ENCODE peak calls at places on chromosomes 16 and 17, in six cellular contexts. D, E, W, P, N and U are unnamed samples.

GRCh38 chr16:29806096-29806579 is at the start of gene MAZ:
- DNase-seq in D (no peak), E (peak), W (peak), P (no peak), N (no peak), U (peak)

GRCh38 chr17:4364622-4365041 is 1.8 kb downstream of the UBE2G1 start:
- DNase-seq in D (peak), E (no peak), W (no peak), P (peak), N (no peak), U (no peak)

GRCh38 chr17:3693829-3694231 is 2.1 kb downstream of the P2RX5 start:
- DNase-seq in D (no peak), E (peak), W (no peak), P (no peak), N (peak), U (no peak)

GRCh38 chr17:71494456-71494855 is 626.4 kb upstream of the SOX9 start:
- DNase-seq in D (no peak), E (no peak), W (no peak), P (no peak), N (no peak), U (peak)

GRCh38 chr16:54587176-54587515 is 300.6 kb upstream of the IRX3 start:
- DNase-seq in D (no peak), E (no peak), W (no peak), P (peak), N (no peak), U (no peak)

GRCh38 chr16:66508261-66508913 is 41.5 kb downstream of the TK2 start:
- DNase-seq in D (peak), E (no peak), W (no peak), P (peak), N (no peak), U (no peak)

GRCh38 chr17:8163978-8164814 is 1.4 kb upstream of the VAMP2 start:
- DNase-seq in D (peak), E (peak), W (no peak), P (peak), N (peak), U (no peak)

GRCh38 chr17:83125515-83126274 is 46.3 kb downstream of the METRNL start:
- DNase-seq in D (peak), E (no peak), W (no peak), P (peak), N (peak), U (peak)

GRCh38 chr17:68053237-68054030 is 17.9 kb downstream of the KPNA2 start:
- DNase-seq in D (peak), E (no peak), W (peak), P (peak), N (no peak), U (peak)

GRCh38 chr17:74172700-74173099 is 30.8 kb upstream of the RPL38 start:
- DNase-seq in D (no peak), E (no peak), W (no peak), P (no peak), N (no peak), U (no peak)

GRCh38 chr16:57126412-57126811 is 34.0 kb downstream of the CPNE2 start:
- DNase-seq in D (no peak), E (no peak), W (no peak), P (peak), N (no peak), U (no peak)

DNA sequence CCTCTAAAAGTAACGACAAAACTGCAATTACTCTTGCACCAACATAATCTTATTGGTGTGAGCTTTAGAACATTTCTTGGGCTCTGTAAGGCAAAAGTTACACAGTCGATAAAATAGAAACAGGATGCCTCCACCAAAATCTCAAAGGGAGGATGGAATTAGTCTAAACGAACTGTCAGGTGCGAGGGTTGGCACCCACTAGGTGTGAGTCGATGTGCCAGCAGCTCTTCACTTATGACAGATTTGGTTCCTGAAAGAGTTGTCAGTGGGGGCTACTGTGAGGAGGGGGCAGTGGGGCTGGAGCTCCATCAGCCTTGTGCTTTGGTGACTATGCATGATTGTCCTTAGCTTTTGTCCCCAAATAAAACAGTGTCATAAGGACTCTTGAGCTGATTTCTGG is 422.9 kb downstream of the TMEM114 start:
- DNase-seq in D (no peak), E (no peak), W (no peak), P (no peak), N (no peak), U (no peak)
- H3K4me3 ChIP-seq in D (no peak), E (no peak), W (no peak), P (no peak), N (no peak), U (no peak)

GRCh38 chr17:33709881-33710280 is 416.8 kb upstream of the ASIC2 start:
- DNase-seq in D (no peak), E (no peak), W (no peak), P (no peak), N (no peak), U (no peak)

GRCh38 chr17:33716937-33717336 is 423.8 kb upstream of the ASIC2 start:
- DNase-seq in D (no peak), E (no peak), W (no peak), P (no peak), N (no peak), U (no peak)

GRCh38 chr17:33712120-33712519 is 419.0 kb upstream of the ASIC2 start:
- DNase-seq in D (no peak), E (no peak), W (no peak), P (no peak), N (no peak), U (no peak)
- TF ChIP-seq CTCF in D (no peak), E (peak), W (no peak), P (no peak), N (no peak), U (no peak)

GRCh38 chr17:79985951-79986391 is 49.7 kb downstream of the TBC1D16 start:
- DNase-seq in D (peak), E (no peak), W (no peak), P (peak), N (no peak), U (no peak)
- H3K4me3 ChIP-seq in D (no peak), E (no peak), W (no peak), P (no peak), N (no peak), U (no peak)

DNA sequence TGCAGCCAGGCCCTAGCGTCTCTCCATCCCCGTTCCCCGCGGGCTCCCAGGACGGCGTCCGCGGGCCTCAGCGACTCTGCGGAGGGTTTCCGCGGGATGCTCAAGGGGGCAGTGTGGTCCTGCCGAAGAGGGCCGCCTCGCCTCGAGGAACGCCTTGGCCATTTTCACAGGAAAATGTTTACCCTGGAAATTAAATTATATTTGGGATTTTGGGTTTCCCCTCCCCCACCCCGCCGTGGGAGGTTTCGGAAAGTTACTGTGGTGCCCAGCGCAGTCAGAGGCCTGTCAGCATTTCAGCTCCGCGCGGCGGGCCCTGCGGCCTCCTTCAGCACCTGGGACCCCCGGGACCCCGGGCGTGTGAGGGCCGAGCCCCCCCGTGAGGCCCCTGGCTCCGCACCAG is 94.5 kb downstream of the PCTP start:
- DNase-seq in D (peak), E (peak), W (no peak), P (peak), N (peak), U (no peak)
- TF ChIP-seq CTCF in D (peak), E (peak), W (peak), P (peak), N (peak), U (peak)

DNA sequence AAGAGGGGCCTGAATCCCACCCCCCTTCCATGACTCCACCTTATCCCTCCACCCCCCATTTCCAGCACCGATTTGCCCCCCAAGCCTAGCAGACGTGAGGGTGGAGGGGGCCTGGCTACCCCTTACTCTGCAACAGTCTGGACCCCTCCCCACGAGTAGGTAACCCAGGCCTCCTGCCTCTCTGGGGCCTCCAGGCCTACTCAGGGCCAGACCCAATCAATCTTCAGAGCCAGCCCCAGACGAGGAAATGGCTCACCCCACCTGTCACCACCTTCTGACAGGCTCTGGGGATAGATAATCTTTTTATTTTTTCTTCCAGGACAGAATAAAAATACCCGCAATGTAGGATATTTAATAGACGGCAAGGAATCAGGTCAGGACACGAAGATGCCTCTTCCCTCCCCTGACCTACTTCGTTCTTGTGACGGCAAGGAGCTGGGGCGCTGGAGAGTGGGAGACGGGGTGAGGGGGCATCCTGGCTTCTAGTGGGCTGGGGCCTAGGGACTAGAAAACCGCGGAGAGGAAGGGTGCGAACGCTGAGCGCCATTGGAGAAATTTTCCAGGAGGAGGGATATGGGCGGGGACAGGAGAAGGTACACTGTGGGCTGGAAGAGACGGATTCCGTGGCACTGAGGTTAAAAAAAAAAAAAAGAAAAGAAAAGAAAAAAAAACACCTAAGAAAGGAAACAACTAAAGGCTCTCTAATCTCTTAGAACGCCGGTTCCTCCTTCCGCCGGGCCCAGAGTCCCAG is 872 bp upstream of the PLXDC1 start:
- DNase-seq in D (peak), E (no peak), W (no peak), P (peak), N (peak), U (no peak)
- H3K4me3 ChIP-seq in D (peak), E (no peak), W (peak), P (peak), N (no peak), U (peak)

GRCh38 chr17:38509772-38510423 is 81.6 kb downstream of the ARHGAP23 start:
- DNase-seq in D (no peak), E (no peak), W (no peak), P (peak), N (no peak), U (no peak)

GRCh38 chr17:38507921-38508569 is 79.8 kb downstream of the ARHGAP23 start:
- DNase-seq in D (no peak), E (no peak), W (no peak), P (peak), N (no peak), U (no peak)

GRCh38 chr17:38509008-38509771 is 80.9 kb downstream of the ARHGAP23 start:
- DNase-seq in D (peak), E (peak), W (peak), P (peak), N (peak), U (peak)

GRCh38 chr17:38508570-38508950 is 80.3 kb downstream of the ARHGAP23 start:
- DNase-seq in D (no peak), E (no peak), W (no peak), P (peak), N (no peak), U (no peak)

DNA sequence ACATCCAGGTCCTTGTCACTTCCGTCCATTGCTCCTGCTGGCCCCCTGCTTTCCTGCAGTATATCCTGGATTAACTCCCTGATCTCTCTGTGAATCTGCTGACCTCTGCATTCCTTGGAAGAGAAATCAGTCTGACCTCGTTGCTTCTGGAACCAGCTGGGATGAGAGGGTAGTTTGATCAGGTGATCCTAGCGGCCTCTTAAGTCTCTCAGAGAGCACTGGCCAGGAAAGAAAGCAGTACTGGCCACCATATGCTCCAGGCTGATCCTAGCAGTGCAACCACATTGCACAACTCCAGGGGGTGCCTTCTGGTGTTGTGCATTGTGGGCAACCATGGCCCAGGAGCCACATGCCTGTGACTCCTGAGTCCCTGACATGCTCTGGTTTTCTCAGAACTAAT is 79.2 kb downstream of the ARHGAP23 start:
- DNase-seq in D (no peak), E (no peak), W (no peak), P (peak), N (no peak), U (no peak)
- TF ChIP-seq CTCF in D (no peak), E (no peak), W (no peak), P (no peak), N (no peak), U (no peak)

GRCh38 chr16:26710475-26710874 is 356.3 kb upstream of the C16orf82 start:
- DNase-seq in D (no peak), E (no peak), W (no peak), P (no peak), N (no peak), U (no peak)
- H3K4me3 ChIP-seq in D (no peak), E (no peak), W (no peak), P (no peak), N (no peak), U (no peak)

GRCh38 chr17:66737524-66737923 is 97.4 kb upstream of the CACNG5 start:
- DNase-seq in D (peak), E (no peak), W (no peak), P (no peak), N (no peak), U (peak)
- TF ChIP-seq CTCF in D (no peak), E (no peak), W (peak), P (peak), N (no peak), U (peak)

DNA sequence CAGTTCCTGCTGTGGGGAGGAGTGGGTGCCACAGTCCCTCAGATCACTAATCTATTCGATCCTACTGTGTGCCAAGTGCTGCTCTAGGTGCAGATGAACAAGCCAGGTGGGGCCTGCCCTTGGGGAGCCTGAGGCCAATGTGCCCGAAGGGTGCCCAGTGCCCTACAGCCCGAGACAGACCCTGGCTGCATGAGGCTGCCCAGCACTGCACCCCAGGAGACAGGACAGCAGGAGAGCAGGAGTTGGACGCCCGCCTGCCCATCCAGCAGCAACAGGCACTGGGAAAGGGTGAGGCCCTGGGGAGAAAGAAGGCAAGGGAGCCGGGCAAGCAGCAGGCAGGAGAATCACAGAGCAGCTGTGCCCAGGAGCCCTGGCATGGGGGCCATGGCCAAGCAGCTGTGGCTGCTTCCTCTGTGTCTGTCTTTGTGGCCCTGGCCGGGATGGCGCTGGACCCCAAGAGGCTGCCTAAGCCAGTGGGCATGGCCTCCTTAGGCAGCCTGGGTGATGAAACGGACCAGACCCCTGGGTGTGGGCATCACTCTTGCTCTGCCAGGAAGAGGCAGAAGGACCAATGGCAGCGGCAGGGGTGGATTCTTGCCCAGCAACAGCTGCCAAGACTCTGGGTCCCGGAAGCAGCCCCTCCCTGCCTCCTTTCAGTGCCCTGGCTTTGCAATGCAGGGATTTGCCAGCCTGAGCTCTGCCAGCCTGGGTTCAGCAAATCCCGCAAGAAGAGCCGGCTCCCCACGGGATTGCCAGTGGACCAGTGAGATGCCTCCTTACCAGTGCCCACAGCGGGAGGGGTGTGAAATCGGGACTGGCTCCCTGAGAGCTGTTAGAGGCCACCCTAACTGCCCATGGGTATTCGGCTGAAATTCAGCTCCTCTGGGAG is 179.6 kb upstream of the TNRC6C start:
- DNase-seq in D (peak), E (no peak), W (no peak), P (peak), N (peak), U (no peak)
- H3K4me3 ChIP-seq in D (no peak), E (no peak), W (no peak), P (no peak), N (no peak), U (no peak)